ENCODE peak calls at places on chromosomes 3 and 15, in five cellular contexts. T is IMR-90, A is neural progenitor cell, D is body of pancreas, L is right lobe of liver. E is an unnamed sample. For H3K4me1, the result is how much of the 10 kb centered on the place peaks cover.

GRCh38 chr15:92097473-92098178 is 244.1 kb downstream of the SLCO3A1 start:
- DNase-seq in D (peak), L (peak), T (peak), A (peak), E (no peak)

GRCh38 chr15:28904541-28905303 is 18.9 kb downstream of the APBA2 start:
- DNase-seq in D (peak), T (no peak), A (no peak), L (no peak), E (no peak)

GRCh38 chr15:38325290-38325990 is 72.8 kb downstream of the SPRED1 start:
- DNase-seq in D (no peak), A (no peak), L (no peak), T (peak), E (no peak)

GRCh38 chr3:84738101-84738500 is 220.7 kb upstream of the CADM2 start:
- DNase-seq in T (no peak), A (no peak), L (no peak), D (no peak), E (no peak)

GRCh38 chr3:134337071-134337482 is 37.2 kb downstream of the AMOTL2 start:
- DNase-seq in A (no peak), D (no peak), L (no peak), T (no peak), E (no peak)

GRCh38 chr15:48965972-48966371 is 2.3 kb upstream of the SHC4 start:
- DNase-seq in D (no peak), T (peak), A (no peak), L (no peak), E (no peak)

GRCh38 chr3:149151843-149152242 is 22.4 kb downstream of the HPS3 start:
- DNase-seq in D (no peak), T (peak), A (no peak), L (no peak), E (no peak)

GRCh38 chr3:84141571-84141970 is 817.2 kb upstream of the CADM2 start:
- DNase-seq in A (no peak), L (no peak), D (no peak), T (peak), E (no peak)

GRCh38 chr3:108383306-108383705 is 87.0 kb downstream of the HHLA2 start:
- DNase-seq in T (no peak), L (no peak), A (no peak), D (no peak), E (no peak)

GRCh38 chr3:111998661-111999641 is at the start of gene TAGLN3:
- DNase-seq in L (peak), A (peak), T (no peak), D (peak), E (peak)

GRCh38 chr3:147139341-147139740 is 267.0 kb downstream of the ZIC4 start:
- DNase-seq in D (no peak), L (no peak), A (no peak), T (no peak), E (no peak)

GRCh38 chr3:35537265-35537664 is 102.1 kb upstream of the ARPP21 start:
- DNase-seq in D (peak), T (no peak), A (no peak), L (no peak), E (no peak)

GRCh38 chr15:99168601-99169580 is 64.0 kb downstream of the SYNM start:
- DNase-seq in D (no peak), T (no peak), A (no peak), L (no peak), E (no peak)

GRCh38 chr3:69690-70089 is 126.9 kb upstream of the CHL1 start:
- DNase-seq in T (no peak), A (no peak), D (no peak), L (no peak), E (no peak)

GRCh38 chr3:79140718-79141117 is 627.1 kb downstream of the ROBO1 start:
- DNase-seq in A (no peak), L (no peak), D (no peak), T (peak), E (no peak)

GRCh38 chr3:152385761-152386160 is 117.0 kb downstream of the MBNL1 start:
- DNase-seq in L (no peak), A (no peak), D (no peak), T (peak), E (no peak)

GRCh38 chr3:182947892-182948291 is 32.4 kb downstream of the DCUN1D1 start:
- DNase-seq in A (no peak), L (no peak), D (no peak), T (no peak), E (no peak)

GRCh38 chr15:65902373-65902772 is 33.1 kb downstream of the RAB11A start:
- DNase-seq in L (peak), T (peak), D (peak), A (no peak), E (peak)

GRCh38 chr3:40181182-40181581 is 128.3 kb upstream of the EIF1B start:
- DNase-seq in D (no peak), L (no peak), T (no peak), A (no peak), E (no peak)

GRCh38 chr3:36591959-36592358 is 172.4 kb downstream of the DCLK3 start:
- DNase-seq in L (no peak), T (peak), A (no peak), D (no peak), E (no peak)

GRCh38 chr15:97991972-97992541 is 31.6 kb downstream of the ARRDC4 start:
- DNase-seq in T (no peak), A (no peak), D (peak), L (peak), E (no peak)

GRCh38 chr15:65057549-65057940 is 10.2 kb downstream of the RASL12 start:
- DNase-seq in T (no peak), A (no peak), L (no peak), D (no peak), E (no peak)

GRCh38 chr3:46367811-46368210 is 2.9 kb upstream of the CCR5 start:
- DNase-seq in L (no peak), T (no peak), A (no peak), D (no peak), E (no peak)

GRCh38 chr3:88812576-88812975 is 294.8 kb upstream of the EPHA3 start:
- DNase-seq in L (no peak), A (no peak), D (no peak), T (peak), E (no peak)

GRCh38 chr3:66406186-66406585 is 94.6 kb downstream of the LRIG1 start:
- DNase-seq in T (no peak), L (no peak), A (no peak), D (peak), E (peak)

GRCh38 chr3:171797265-171797679 is 13.0 kb downstream of the PLD1 start:
- DNase-seq in A (no peak), L (no peak), T (no peak), D (no peak), E (no peak)

GRCh38 chr3:88626426-88627120 is 476.8 kb downstream of the C3orf38 start:
- DNase-seq in L (no peak), D (peak), T (no peak), A (no peak), E (no peak)

GRCh38 chr3:14520967-14521366 is 19.2 kb downstream of the GRIP2 start:
- DNase-seq in A (no peak), L (no peak), T (no peak), D (no peak), E (no peak)

GRCh38 chr3:183435701-183436100 is 7.3 kb upstream of the MCF2L2 start:
- DNase-seq in D (no peak), T (no peak), L (no peak), A (no peak), E (no peak)

GRCh38 chr3:179688847-179689246 is 36.0 kb downstream of the USP13 start:
- DNase-seq in T (peak), D (no peak), A (no peak), L (no peak), E (no peak)

GRCh38 chr3:127174715-127175140 is 18.2 kb upstream of the PRR23E start:
- DNase-seq in A (no peak), L (peak), T (no peak), D (no peak), E (peak)

GRCh38 chr3:61155701-61156292 is 95.5 kb downstream of the FHIT start:
- DNase-seq in T (no peak), A (no peak), L (peak), D (peak), E (no peak)

GRCh38 chr3:126127452-126127851 is 43.5 kb upstream of the SLC41A3 start:
- DNase-seq in A (no peak), L (peak), D (peak), T (no peak), E (peak)

GRCh38 chr15:90407871-90408317 is 19.9 kb downstream of the IQGAP1 start:
- DNase-seq in D (no peak), A (no peak), T (peak), L (no peak), E (no peak)

GRCh38 chr15:58484794-58485600 is 53.2 kb downstream of the LIPC start:
- DNase-seq in A (no peak), T (no peak), D (no peak), L (no peak), E (peak)

GRCh38 chr3:76576201-76576600 is 463.7 kb upstream of the ROBO2 start:
- DNase-seq in A (no peak), D (no peak), L (no peak), T (no peak), E (no peak)

GRCh38 chr15:68154923-68155559 is 50.1 kb downstream of the CALML4 start:
- DNase-seq in L (no peak), D (peak), T (peak), A (peak), E (peak)

GRCh38 chr3:162641869-162642350 is 1145.3 kb downstream of the OTOL1 start:
- DNase-seq in T (peak), D (no peak), L (no peak), A (no peak), E (no peak)
- H3K27ac ChIP-seq in T (no peak), D (no peak), L (no peak), A (no peak), E (no peak)

GRCh38 chr3:187742351-187743171 is 2.7 kb downstream of the BCL6 start:
- DNase-seq in T (peak), L (no peak), A (no peak), D (peak), E (no peak)
- H3K4me1 ChIP-seq in T (under half), L (under half), A (under half), D (under half), E (under half)

DNA sequence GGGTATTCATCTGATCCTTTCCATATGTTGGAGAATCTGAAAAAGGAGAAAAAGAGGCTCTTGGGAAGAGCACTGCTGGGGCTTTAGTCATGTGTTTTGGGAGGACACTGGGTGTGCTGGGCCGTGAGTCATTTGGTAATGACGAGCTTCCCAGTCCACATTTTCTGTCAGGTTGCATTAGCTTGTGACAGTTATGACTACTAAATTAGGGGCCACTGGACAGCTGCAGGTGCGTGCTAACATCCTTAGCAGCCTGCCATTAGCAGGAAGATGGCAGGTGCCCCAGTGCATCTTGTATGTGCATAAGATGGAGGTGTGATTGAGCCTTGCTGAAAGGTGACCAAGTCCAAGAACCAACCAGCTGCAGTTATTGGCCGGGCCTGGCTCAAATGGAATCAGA is 242.4 kb downstream of the RYR3 start:
- DNase-seq in A (no peak), L (no peak), T (no peak), D (no peak), E (no peak)
- H3K27ac ChIP-seq in A (no peak), L (no peak), T (no peak), D (no peak), E (no peak)

DNA sequence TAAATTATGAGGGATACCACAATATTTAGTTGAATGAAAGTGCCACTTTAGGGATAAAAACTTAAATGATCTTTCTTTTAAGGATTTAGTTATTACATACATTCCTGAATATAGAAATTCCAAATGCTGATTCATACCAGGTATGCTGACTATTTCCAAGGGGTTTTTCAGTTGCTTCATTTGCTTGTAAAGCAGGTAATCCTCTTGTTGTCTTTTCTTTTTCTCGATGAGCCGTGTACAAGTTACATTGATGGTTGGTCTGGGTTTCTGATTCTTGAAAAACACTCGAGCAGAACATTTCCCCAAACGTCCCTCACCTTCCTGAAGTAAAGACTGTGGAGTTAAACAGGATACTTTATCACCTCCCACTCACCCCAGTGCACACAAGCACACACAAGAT is 21.7 kb downstream of the RARRES1 start:
- DNase-seq in T (no peak), D (no peak), L (no peak), A (no peak), E (no peak)
- H3K4me1 ChIP-seq in T (under half), D (under half), L (under half), A (under half), E (under half)

DNA sequence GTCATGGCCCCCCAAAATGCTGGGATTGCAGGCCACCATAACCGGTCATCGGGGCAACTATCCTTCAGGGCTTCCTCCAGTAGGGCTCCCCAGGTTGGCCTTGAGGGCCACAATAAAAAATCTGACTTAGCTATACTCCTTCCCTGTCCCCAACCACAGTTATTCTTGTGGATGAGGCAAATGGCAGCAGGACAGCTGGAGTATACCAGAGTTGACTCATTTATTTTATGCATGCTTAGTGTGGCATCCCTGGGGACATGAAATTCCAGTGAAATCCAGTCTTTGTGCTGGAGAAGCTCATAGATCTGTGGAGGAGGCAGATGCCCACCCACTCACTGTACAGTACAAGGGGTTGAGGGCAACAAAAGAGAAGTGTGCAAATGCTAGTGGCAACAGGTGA is 109.5 kb downstream of the RORA start:
- DNase-seq in D (no peak), A (no peak), L (no peak), T (no peak), E (no peak)
- H3K27ac ChIP-seq in D (no peak), A (no peak), L (no peak), T (no peak), E (no peak)

GRCh38 chr3:42780892-42781700 is 8.0 kb upstream of the CCDC13 start:
- DNase-seq in L (no peak), A (peak), D (no peak), T (peak), E (no peak)
- H3K4me1 ChIP-seq in L (under half), A (under half), D (under half), T (under half), E (under half)

E was measured in Peyer's patch.